ENCODE peak calls at places on chromosomes 5 and 9, in ten cellular contexts. One of them, this sample, is unnamed.

GRCh38 chr9:125633116-125633743 is 73.8 kb downstream of the MAPKAP1 start:
- DNase-seq in stimulated activated effector memory CD8-positive, alpha-beta T cell treated with anti-CD3 and anti-CD28 coated beads, Interleukin-12 subunit alpha, Interleukin-12 subunit beta, amount 100 ng/mL, for 72 hours: peak
- DNase-seq in CD8-positive, alpha-beta memory T cell: no peak
- DNase-seq in stimulated activated CD4-positive, alpha-beta T cell treated with anti-CD3 and anti-CD28 coated beads, Interleukin-4, amount 100 ng/mL, for 4 hours: no peak
- DNase-seq in psoas muscle: no peak
- DNase-seq in RPMI8226: no peak
- DNase-seq in stimulated activated CD8-positive, alpha-beta memory T cell treated with anti-CD3 and anti-CD28 coated beads, Interleukin-15, amount 100 ng/mL, for 1 hour: no peak
- DNase-seq in mesendoderm: no peak
- DNase-seq in IMR-90: no peak
- DNase-seq in neural crest cell: no peak
- DNase-seq in this sample: no peak

GRCh38 chr9:127172066-127172707 is 49.8 kb upstream of the ANGPTL2 start:
- DNase-seq in psoas muscle: no peak
- DNase-seq in stimulated activated CD4-positive, alpha-beta T cell treated with anti-CD3 and anti-CD28 coated beads, Interleukin-4, amount 100 ng/mL, for 4 hours: no peak
- DNase-seq in mesendoderm: no peak
- DNase-seq in neural crest cell: no peak
- DNase-seq in IMR-90: peak
- DNase-seq in CD8-positive, alpha-beta memory T cell: no peak
- DNase-seq in RPMI8226: no peak
- DNase-seq in stimulated activated effector memory CD8-positive, alpha-beta T cell treated with anti-CD3 and anti-CD28 coated beads, Interleukin-12 subunit alpha, Interleukin-12 subunit beta, amount 100 ng/mL, for 72 hours: no peak
- DNase-seq in stimulated activated CD8-positive, alpha-beta memory T cell treated with anti-CD3 and anti-CD28 coated beads, Interleukin-15, amount 100 ng/mL, for 1 hour: no peak
- DNase-seq in this sample: peak

GRCh38 chr5:34563951-34564705 is 92.0 kb upstream of the RAI14 start:
- DNase-seq in RPMI8226: no peak
- DNase-seq in stimulated activated CD4-positive, alpha-beta T cell treated with anti-CD3 and anti-CD28 coated beads, Interleukin-4, amount 100 ng/mL, for 4 hours: no peak
- DNase-seq in CD8-positive, alpha-beta memory T cell: no peak
- DNase-seq in mesendoderm: no peak
- DNase-seq in stimulated activated CD8-positive, alpha-beta memory T cell treated with anti-CD3 and anti-CD28 coated beads, Interleukin-15, amount 100 ng/mL, for 1 hour: no peak
- DNase-seq in psoas muscle: no peak
- DNase-seq in stimulated activated effector memory CD8-positive, alpha-beta T cell treated with anti-CD3 and anti-CD28 coated beads, Interleukin-12 subunit alpha, Interleukin-12 subunit beta, amount 100 ng/mL, for 72 hours: no peak
- DNase-seq in IMR-90: peak
- DNase-seq in neural crest cell: no peak
- DNase-seq in this sample: peak

GRCh38 chr9:127647451-127647850 is 35.4 kb downstream of the STXBP1 start:
- DNase-seq in stimulated activated CD8-positive, alpha-beta memory T cell treated with anti-CD3 and anti-CD28 coated beads, Interleukin-15, amount 100 ng/mL, for 1 hour: no peak
- DNase-seq in psoas muscle: no peak
- DNase-seq in neural crest cell: no peak
- DNase-seq in mesendoderm: no peak
- DNase-seq in IMR-90: no peak
- DNase-seq in CD8-positive, alpha-beta memory T cell: no peak
- DNase-seq in stimulated activated effector memory CD8-positive, alpha-beta T cell treated with anti-CD3 and anti-CD28 coated beads, Interleukin-12 subunit alpha, Interleukin-12 subunit beta, amount 100 ng/mL, for 72 hours: no peak
- DNase-seq in stimulated activated CD4-positive, alpha-beta T cell treated with anti-CD3 and anti-CD28 coated beads, Interleukin-4, amount 100 ng/mL, for 4 hours: no peak
- DNase-seq in RPMI8226: no peak
- DNase-seq in this sample: no peak

GRCh38 chr9:131590449-131590848 is 45.1 kb downstream of the PRRT1B start:
- DNase-seq in stimulated activated CD8-positive, alpha-beta memory T cell treated with anti-CD3 and anti-CD28 coated beads, Interleukin-15, amount 100 ng/mL, for 1 hour: no peak
- DNase-seq in mesendoderm: no peak
- DNase-seq in RPMI8226: no peak
- DNase-seq in CD8-positive, alpha-beta memory T cell: no peak
- DNase-seq in IMR-90: no peak
- DNase-seq in psoas muscle: peak
- DNase-seq in neural crest cell: no peak
- DNase-seq in stimulated activated CD4-positive, alpha-beta T cell treated with anti-CD3 and anti-CD28 coated beads, Interleukin-4, amount 100 ng/mL, for 4 hours: no peak
- DNase-seq in stimulated activated effector memory CD8-positive, alpha-beta T cell treated with anti-CD3 and anti-CD28 coated beads, Interleukin-12 subunit alpha, Interleukin-12 subunit beta, amount 100 ng/mL, for 72 hours: no peak
- DNase-seq in this sample: no peak

GRCh38 chr9:76180541-76180940 is 213.7 kb downstream of the RFK start:
- DNase-seq in IMR-90: peak
- DNase-seq in psoas muscle: no peak
- DNase-seq in RPMI8226: no peak
- DNase-seq in mesendoderm: peak
- DNase-seq in stimulated activated CD8-positive, alpha-beta memory T cell treated with anti-CD3 and anti-CD28 coated beads, Interleukin-15, amount 100 ng/mL, for 1 hour: no peak
- DNase-seq in stimulated activated effector memory CD8-positive, alpha-beta T cell treated with anti-CD3 and anti-CD28 coated beads, Interleukin-12 subunit alpha, Interleukin-12 subunit beta, amount 100 ng/mL, for 72 hours: no peak
- DNase-seq in CD8-positive, alpha-beta memory T cell: no peak
- DNase-seq in neural crest cell: no peak
- DNase-seq in stimulated activated CD4-positive, alpha-beta T cell treated with anti-CD3 and anti-CD28 coated beads, Interleukin-4, amount 100 ng/mL, for 4 hours: no peak
- DNase-seq in this sample: peak

GRCh38 chr9:136342191-136343120 is 15.1 kb downstream of the GPSM1 start:
- DNase-seq in RPMI8226: peak
- DNase-seq in mesendoderm: peak
- DNase-seq in psoas muscle: peak
- DNase-seq in stimulated activated CD8-positive, alpha-beta memory T cell treated with anti-CD3 and anti-CD28 coated beads, Interleukin-15, amount 100 ng/mL, for 1 hour: peak
- DNase-seq in CD8-positive, alpha-beta memory T cell: peak
- DNase-seq in stimulated activated effector memory CD8-positive, alpha-beta T cell treated with anti-CD3 and anti-CD28 coated beads, Interleukin-12 subunit alpha, Interleukin-12 subunit beta, amount 100 ng/mL, for 72 hours: peak
- DNase-seq in stimulated activated CD4-positive, alpha-beta T cell treated with anti-CD3 and anti-CD28 coated beads, Interleukin-4, amount 100 ng/mL, for 4 hours: peak
- DNase-seq in neural crest cell: peak
- DNase-seq in IMR-90: peak
- DNase-seq in this sample: peak

GRCh38 chr9:33695856-33696255 is 99.5 kb upstream of the PRSS3 start:
- DNase-seq in psoas muscle: no peak
- DNase-seq in RPMI8226: no peak
- DNase-seq in CD8-positive, alpha-beta memory T cell: no peak
- DNase-seq in mesendoderm: no peak
- DNase-seq in stimulated activated CD8-positive, alpha-beta memory T cell treated with anti-CD3 and anti-CD28 coated beads, Interleukin-15, amount 100 ng/mL, for 1 hour: no peak
- DNase-seq in neural crest cell: no peak
- DNase-seq in stimulated activated effector memory CD8-positive, alpha-beta T cell treated with anti-CD3 and anti-CD28 coated beads, Interleukin-12 subunit alpha, Interleukin-12 subunit beta, amount 100 ng/mL, for 72 hours: no peak
- DNase-seq in IMR-90: no peak
- DNase-seq in stimulated activated CD4-positive, alpha-beta T cell treated with anti-CD3 and anti-CD28 coated beads, Interleukin-4, amount 100 ng/mL, for 4 hours: no peak
- DNase-seq in this sample: no peak

GRCh38 chr9:122109035-122109813 is 16.1 kb upstream of the TTLL11 start:
- DNase-seq in neural crest cell: no peak
- DNase-seq in IMR-90: no peak
- DNase-seq in stimulated activated CD4-positive, alpha-beta T cell treated with anti-CD3 and anti-CD28 coated beads, Interleukin-4, amount 100 ng/mL, for 4 hours: no peak
- DNase-seq in mesendoderm: no peak
- DNase-seq in stimulated activated effector memory CD8-positive, alpha-beta T cell treated with anti-CD3 and anti-CD28 coated beads, Interleukin-12 subunit alpha, Interleukin-12 subunit beta, amount 100 ng/mL, for 72 hours: no peak
- DNase-seq in psoas muscle: no peak
- DNase-seq in RPMI8226: no peak
- DNase-seq in CD8-positive, alpha-beta memory T cell: no peak
- DNase-seq in stimulated activated CD8-positive, alpha-beta memory T cell treated with anti-CD3 and anti-CD28 coated beads, Interleukin-15, amount 100 ng/mL, for 1 hour: no peak
- DNase-seq in this sample: no peak

This sample was measured in astrocyte.